ENCODE peak calls at places on chromosomes 11 and 22, in four cellular contexts. One of them, this sample, is unnamed.
A peak's percentile ranks its signal among the peaks of the same experiment; 100 is the strongest.

GRCh38 chr11:4185561-4185960 is 91.0 kb downstream of the RRM1 start:
- DNase-seq in Kasumi-1: no peak
- DNase-seq in HEK293T: no peak
- DNase-seq in mesothelial cell of epicardium: no peak
- DNase-seq in this sample: no peak

GRCh38 chr11:33633251-33634003 is 67.2 kb downstream of the C11orf91 start:
- DNase-seq in Kasumi-1: no peak
- DNase-seq in HEK293T: no peak
- DNase-seq in mesothelial cell of epicardium: no peak
- DNase-seq in this sample: no peak

GRCh38 chr22:31917227-31917921 is 27.0 kb upstream of the YWHAH start:
- DNase-seq in Kasumi-1: no peak
- DNase-seq in HEK293T: no peak
- DNase-seq in mesothelial cell of epicardium: no peak
- DNase-seq in this sample: peak; percentile 49

GRCh38 chr11:95788921-95789505 is 569 bp downstream of the FAM76B start:
- DNase-seq in Kasumi-1: peak; percentile 20
- DNase-seq in HEK293T: peak; percentile 40
- DNase-seq in mesothelial cell of epicardium: peak; percentile 21
- DNase-seq in this sample: peak; percentile 13

GRCh38 chr22:20236052-20236717 is 31.9 kb downstream of the RTN4R start:
- DNase-seq in Kasumi-1: no peak
- DNase-seq in HEK293T: no peak
- DNase-seq in mesothelial cell of epicardium: no peak
- DNase-seq in this sample: no peak

GRCh38 chr11:131854391-131854790 is 484.0 kb downstream of the NTM start:
- DNase-seq in Kasumi-1: no peak
- DNase-seq in HEK293T: no peak
- DNase-seq in mesothelial cell of epicardium: no peak
- DNase-seq in this sample: no peak

GRCh38 chr22:39967103-39967829 is 7.1 kb downstream of the TMA7B start:
- DNase-seq in Kasumi-1: no peak
- DNase-seq in HEK293T: no peak
- DNase-seq in mesothelial cell of epicardium: no peak
- DNase-seq in this sample: no peak

GRCh38 chr11:104490182-104490581 is 326.2 kb upstream of the PDGFD start:
- DNase-seq in Kasumi-1: no peak
- DNase-seq in HEK293T: no peak
- DNase-seq in mesothelial cell of epicardium: no peak
- DNase-seq in this sample: no peak

This sample was measured in GM20000.